ENCODE peak calls at places on chromosomes 16 and 17, in nine cellular contexts. M is tibial nerve, Y is upper lobe of left lung, P is adrenal gland, B is endodermal cell, Q is heart left ventricle, O is cardiac muscle cell, R is PC-3, U is left lung. T is an unnamed sample. For H3K4me1, the result is how much of the 10 kb centered on the place peaks cover.

GRCh38 chr17:37568350-37569053 is 40.7 kb downstream of the SYNRG start:
- DNase-seq in P (no peak), U (no peak), Y (no peak), B (no peak), M (no peak), R (no peak), Q (no peak), O (no peak), T (no peak)

GRCh38 chr16:50606431-50607050 is 58.3 kb downstream of the NKD1 start:
- DNase-seq in U (no peak), B (no peak), R (no peak), O (no peak), P (no peak), M (no peak), Y (no peak), Q (no peak), T (no peak)

GRCh38 chr16:89696598-89697128 is 4.8 kb downstream of the SPATA2L start:
- DNase-seq in M (no peak), R (no peak), P (peak), U (no peak), B (peak), Q (no peak), O (no peak), Y (no peak), T (no peak)

GRCh38 chr17:50182783-50183438 is 17.1 kb downstream of the SGCA start:
- DNase-seq in U (no peak), B (no peak), Q (no peak), P (no peak), R (no peak), Y (no peak), M (no peak), O (no peak), T (peak)

GRCh38 chr16:3771513-3771912 is 54.2 kb upstream of the TRAP1 start:
- DNase-seq in U (no peak), P (peak), B (no peak), R (peak), Y (no peak), M (no peak), Q (no peak), O (no peak), T (no peak)

GRCh38 chr17:2711608-2712299 is at the start of gene CLUH:
- DNase-seq in Y (peak), R (peak), P (peak), B (peak), M (peak), U (peak), O (peak), Q (peak), T (peak)

GRCh38 chr17:49967621-49968379 is 1.2 kb upstream of the DLX4 start:
- DNase-seq in Q (no peak), U (no peak), O (no peak), M (no peak), R (no peak), P (no peak), Y (no peak), B (no peak), T (no peak)

GRCh38 chr17:74601944-74602572 is 10.0 kb upstream of the CD300LD start:
- DNase-seq in O (peak), Q (no peak), P (peak), R (peak), U (no peak), Y (no peak), M (no peak), B (peak), T (peak)

GRCh38 chr17:4201231-4201630 is 58.2 kb downstream of the CYB5D2 start:
- DNase-seq in R (no peak), Q (no peak), U (no peak), Y (no peak), P (peak), O (no peak), M (no peak), B (no peak), T (peak)

GRCh38 chr16:15672514-15673167 is 22.6 kb downstream of the NDE1 start:
- DNase-seq in Y (peak), U (peak), R (peak), Q (peak), M (peak), B (no peak), O (no peak), P (peak), T (peak)
- H3K4me3 ChIP-seq in Y (peak), U (no peak), R (peak), Q (peak), M (no peak), B (no peak), O (no peak), P (no peak), T (peak)

DNA sequence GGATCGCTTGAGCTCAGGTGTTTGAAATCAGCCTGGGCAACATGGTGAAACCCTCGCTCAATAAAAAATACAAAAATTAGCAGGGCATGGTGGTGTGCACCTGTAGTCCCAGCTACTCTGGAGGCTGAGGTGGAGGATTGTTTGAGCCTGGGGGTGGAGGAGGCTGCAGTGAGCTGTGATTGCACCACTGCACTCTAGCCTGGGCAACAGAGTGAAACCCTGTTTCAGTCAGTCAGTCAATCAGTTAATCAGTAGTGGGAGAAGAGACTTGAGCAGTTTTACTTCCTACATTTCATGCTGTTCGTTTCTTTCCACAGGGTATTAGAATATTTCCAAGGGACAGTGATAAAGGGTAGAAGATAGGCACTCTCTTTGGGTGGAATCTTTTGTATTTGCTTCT is 8.8 kb downstream of the MAP3K3 start:
- DNase-seq in Q (no peak), U (no peak), M (no peak), B (no peak), P (no peak), O (no peak), R (no peak), Y (no peak), T (no peak)
- H3K4me1 ChIP-seq in Q (half or more), U (half or more), M (under half), B (under half), P (under half), O (under half), R (under half), Y (half or more), T (under half)

GRCh38 chr16:56610017-56610608 is 1.7 kb downstream of the MT2A start:
- DNase-seq in U (peak), M (no peak), P (peak), R (peak), O (no peak), B (no peak), Q (peak), Y (peak), T (peak)
- H3K4me3 ChIP-seq in U (peak), M (peak), P (no peak), R (peak), O (no peak), B (no peak), Q (peak), Y (peak), T (peak)

GRCh38 chr16:70705056-70705455 is 19.2 kb upstream of the MTSS2 start:
- DNase-seq in O (no peak), Y (no peak), M (no peak), B (no peak), R (no peak), Q (no peak), P (no peak), U (no peak), T (no peak)
- H3K4me1 ChIP-seq in O (under half), Y (half or more), M (half or more), B (under half), R (under half), Q (under half), P (under half), U (half or more), T (under half)